ENCODE peak calls at places on chromosomes 5 and 9, in six cellular contexts. K is amniotic stem cell; L is M059J; W is progenitor cell of endocrine pancreas; Q is H9; F is stimulated activated naive CD4-positive, alpha-beta T cell. U is an unnamed sample.

GRCh38 chr5:9971301-9971700 is 278.4 kb downstream of the ATPSCKMT start:
- DNase-seq in K (no peak), L (peak), W (no peak), Q (no peak), F (no peak), U (no peak)

GRCh38 chr9:86321373-86321772 is 32.8 kb downstream of the TUT7 start:
- DNase-seq in K (peak), L (peak), W (no peak), Q (no peak), F (no peak), U (no peak)

GRCh38 chr9:110916361-110916760 is 121.9 kb downstream of the LPAR1 start:
- DNase-seq in K (no peak), L (no peak), W (no peak), Q (no peak), F (no peak), U (no peak)

GRCh38 chr9:73065439-73065838 is 86.2 kb upstream of the ANXA1 start:
- DNase-seq in K (no peak), L (no peak), W (no peak), Q (no peak), F (no peak), U (no peak)

GRCh38 chr5:126830061-126830460 is 53.1 kb downstream of the LMNB1 start:
- DNase-seq in K (no peak), L (no peak), W (no peak), Q (no peak), F (no peak), U (no peak)

GRCh38 chr9:108511200-108511756 is 344.5 kb downstream of the ACTL7B start:
- DNase-seq in K (no peak), L (peak), W (no peak), Q (no peak), F (no peak), U (no peak)

GRCh38 chr5:149643781-149644180 is 62.5 kb downstream of the ARHGEF37 start:
- DNase-seq in K (no peak), L (no peak), W (no peak), Q (no peak), F (no peak), U (no peak)

GRCh38 chr5:36417221-36417620 is 115.5 kb upstream of the RANBP3L start:
- DNase-seq in K (no peak), L (peak), W (no peak), Q (no peak), F (no peak), U (no peak)

GRCh38 chr5:128062172-128062746 is 21.3 kb upstream of the SLC12A2 start:
- DNase-seq in K (no peak), L (peak), W (no peak), Q (no peak), F (no peak), U (no peak)

GRCh38 chr5:14850419-14851066 is 21.0 kb downstream of the ANKH start:
- DNase-seq in K (no peak), L (no peak), W (no peak), Q (no peak), F (no peak), U (no peak)

GRCh38 chr9:3760031-3760430 is 234.2 kb upstream of the RFX3 start:
- DNase-seq in K (no peak), L (peak), W (no peak), Q (no peak), F (no peak), U (peak)

GRCh38 chr5:135138116-135138850 is 104.3 kb upstream of the PITX1 start:
- DNase-seq in K (no peak), L (peak), W (no peak), Q (no peak), F (no peak), U (peak)

GRCh38 chr9:34496149-34496712 is 26.6 kb downstream of the ENHO start:
- DNase-seq in K (no peak), L (peak), W (no peak), Q (no peak), F (no peak), U (no peak)

GRCh38 chr5:105554613-105555169 is 1992.1 kb upstream of the NUDT12 start:
- DNase-seq in K (no peak), L (peak), W (no peak), Q (no peak), F (no peak), U (no peak)